ENCODE peak calls at places on chromosomes 7 and 10, in eight cellular contexts. F is A549; N is ovary; T is CD8-positive, alpha-beta memory T cell; X is RWPE1; Y is cardiac muscle cell; G is HCT116; U is CD4-positive, alpha-beta memory T cell. W is an unnamed sample.

GRCh38 chr10:88874271-88874670 is 5.8 kb upstream of the STAMBPL1 start:
- DNase-seq in N (no peak), F (no peak), U (no peak), G (no peak), T (no peak), Y (peak), X (no peak), W (no peak)

GRCh38 chr10:31620236-31621151 is 301.5 kb downstream of the ZEB1 start:
- DNase-seq in U (no peak), N (peak), F (peak), G (no peak), Y (peak), X (no peak), T (no peak), W (no peak)

GRCh38 chr7:46715579-46715978 is 794.5 kb upstream of the IGFBP3 start:
- DNase-seq in X (no peak), F (no peak), N (no peak), Y (peak), G (no peak), U (no peak), T (no peak), W (no peak)

GRCh38 chr7:27822245-27822644 is 82.3 kb downstream of the TAX1BP1 start:
- DNase-seq in G (no peak), Y (no peak), U (no peak), N (no peak), T (no peak), X (no peak), F (no peak), W (no peak)

GRCh38 chr10:3635697-3636096 is 149.3 kb downstream of the KLF6 start:
- DNase-seq in X (peak), Y (no peak), N (no peak), G (no peak), U (no peak), F (no peak), T (no peak), W (peak)

GRCh38 chr7:109094-109493 is 83.3 kb upstream of the FAM20C start:
- DNase-seq in F (no peak), X (no peak), Y (no peak), U (no peak), T (no peak), N (no peak), G (no peak), W (no peak)

GRCh38 chr7:50685445-50686070 is 97.1 kb downstream of the GRB10 start:
- DNase-seq in F (no peak), U (no peak), X (no peak), Y (no peak), T (no peak), N (no peak), G (no peak), W (no peak)

GRCh38 chr7:131011976-131012375 is 278.0 kb upstream of the KLF14 start:
- DNase-seq in T (peak), U (peak), X (peak), G (no peak), N (peak), F (peak), Y (peak), W (no peak)

GRCh38 chr7:131513245-131514061 is 43.0 kb downstream of the PODXL start:
- DNase-seq in U (peak), Y (peak), G (peak), X (peak), T (peak), F (peak), N (peak), W (peak)

GRCh38 chr7:100504887-100505611 is 21.3 kb downstream of the NYAP1 start:
- DNase-seq in G (no peak), Y (no peak), X (no peak), N (no peak), F (no peak), T (no peak), U (no peak), W (no peak)

GRCh38 chr7:100506356-100506930 is 22.7 kb downstream of the NYAP1 start:
- DNase-seq in G (no peak), Y (no peak), T (no peak), X (no peak), F (peak), U (no peak), N (no peak), W (no peak)

GRCh38 chr7:100513212-100513611 is 25.8 kb upstream of the AGFG2 start:
- DNase-seq in F (no peak), U (no peak), T (no peak), G (no peak), N (no peak), Y (no peak), X (no peak), W (no peak)

GRCh38 chr7:100510437-100511239 is 26.9 kb downstream of the NYAP1 start:
- DNase-seq in U (no peak), G (no peak), F (no peak), T (no peak), X (no peak), Y (no peak), N (no peak), W (no peak)

DNA sequence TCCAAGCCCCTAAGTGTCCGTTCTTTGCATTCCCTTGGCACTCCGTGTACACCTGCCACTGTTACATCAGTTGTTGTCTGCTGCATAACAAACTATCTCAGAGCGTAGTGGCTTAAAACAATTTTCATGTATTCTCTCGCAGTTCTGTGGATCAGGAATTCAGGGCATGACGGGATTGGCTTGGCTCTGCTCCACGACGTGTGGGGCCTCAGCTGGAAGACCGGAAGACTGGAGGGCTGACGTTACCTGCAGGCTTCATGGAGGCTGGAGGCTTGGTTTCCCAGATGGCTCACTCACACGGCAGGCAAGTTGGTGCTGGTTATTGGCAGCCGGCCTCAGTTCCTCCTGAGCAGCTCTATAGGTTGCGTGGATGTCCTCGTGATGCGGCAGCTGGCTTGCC is 25.5 kb downstream of the NYAP1 start:
- DNase-seq in T (no peak), N (peak), Y (peak), G (no peak), F (no peak), U (no peak), X (peak), W (peak)
- H3K27ac ChIP-seq in T (no peak), N (no peak), Y (no peak), G (no peak), F (no peak), U (no peak), X (peak), W (peak)

DNA sequence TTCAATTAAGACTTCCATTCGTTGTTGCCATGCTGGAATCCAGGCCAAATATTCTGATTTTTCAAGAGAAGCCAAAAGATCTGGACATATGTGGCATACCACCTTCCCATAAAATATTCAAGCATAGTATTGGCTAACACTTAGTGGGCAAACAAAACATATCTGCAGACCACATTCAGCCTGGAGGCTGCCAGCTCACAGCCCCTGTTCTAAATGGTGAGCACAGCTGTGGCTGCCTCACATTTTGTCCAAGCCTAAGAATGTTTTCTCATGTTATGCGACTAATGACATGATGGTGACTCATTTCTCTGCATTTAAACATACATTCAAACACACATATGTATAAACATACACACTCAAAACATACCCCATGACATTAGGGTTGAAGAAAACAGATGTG is 10.6 kb upstream of the CALU start:
- DNase-seq in Y (peak), U (no peak), X (no peak), T (no peak), F (no peak), G (no peak), N (no peak), W (peak)
- H3K27ac ChIP-seq in Y (no peak), U (no peak), X (no peak), T (no peak), F (no peak), G (no peak), N (no peak), W (no peak)

GRCh38 chr10:71718165-71718678 is 1.4 kb downstream of the C10orf105 start:
- DNase-seq in Y (no peak), U (no peak), T (no peak), G (no peak), N (no peak), F (no peak), X (no peak), W (no peak)
- H3K27ac ChIP-seq in Y (no peak), U (no peak), T (no peak), G (no peak), N (peak), F (no peak), X (no peak), W (no peak)

GRCh38 chr7:112450807-112451661 is 774 bp downstream of the IFRD1 start:
- DNase-seq in G (peak), U (peak), N (peak), Y (peak), X (peak), T (peak), F (peak), W (peak)

GRCh38 chr7:112448376-112448775 is 1.9 kb upstream of the IFRD1 start:
- DNase-seq in G (no peak), F (no peak), X (no peak), U (no peak), Y (no peak), T (no peak), N (no peak), W (no peak)

GRCh38 chr7:112448891-112449290 is 1.4 kb upstream of the IFRD1 start:
- DNase-seq in U (no peak), F (no peak), X (peak), T (no peak), Y (no peak), N (no peak), G (no peak), W (peak)

GRCh38 chr7:112449902-112450806 is at the start of gene IFRD1:
- DNase-seq in G (peak), T (peak), U (peak), Y (peak), N (peak), F (peak), X (peak), W (peak)

GRCh38 chr7:112449353-112449752 is 907 bp upstream of the IFRD1 start:
- DNase-seq in X (peak), T (peak), U (peak), F (peak), Y (no peak), G (peak), N (no peak), W (peak)
- H3K27ac ChIP-seq in X (peak), T (peak), U (peak), F (peak), Y (no peak), G (peak), N (no peak), W (peak)

DNA sequence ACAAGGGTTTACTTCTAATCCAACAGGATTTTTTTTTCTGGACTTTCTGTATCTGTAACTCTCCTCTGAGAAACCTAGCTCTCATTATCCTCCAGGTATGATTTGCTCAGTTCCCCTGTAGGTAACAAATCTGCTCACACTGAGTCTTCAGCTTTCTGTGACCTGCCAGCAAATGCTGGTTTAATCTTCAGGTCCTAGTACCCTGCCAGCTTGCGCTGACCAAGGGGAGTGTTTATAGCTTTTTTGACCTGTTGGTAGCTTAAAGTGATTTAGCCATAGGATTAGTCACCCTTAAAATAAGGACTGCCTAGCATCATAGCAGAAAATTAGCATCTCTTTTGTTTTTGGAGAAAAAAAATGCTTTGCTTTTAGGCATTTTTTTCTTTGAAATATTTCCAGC is 22.4 kb downstream of the SND1 start:
- DNase-seq in U (no peak), F (no peak), G (no peak), T (no peak), X (no peak), Y (no peak), N (no peak), W (no peak)
- H3K27ac ChIP-seq in U (no peak), F (no peak), G (no peak), T (no peak), X (no peak), Y (no peak), N (no peak), W (peak)

GRCh38 chr10:113711142-113711541 is 31.4 kb downstream of the CASP7 start:
- DNase-seq in G (no peak), F (no peak), T (no peak), Y (no peak), U (no peak), N (no peak), X (no peak), W (no peak)
- H3K27ac ChIP-seq in G (no peak), F (no peak), T (no peak), Y (no peak), U (no peak), N (no peak), X (no peak), W (no peak)